ENCODE peak calls at places on chromosome 18, in seven cellular contexts. Y is right lobe of liver, V is foreskin fibroblast, L is progenitor cell of endocrine pancreas, U is fibroblast of the aortic adventitia, S is bronchial epithelial cell, K is left ventricle myocardium inferior. G is an unnamed sample.

GRCh38 chr18:49305688-49306336 is 154.6 kb downstream of the DYM start:
- DNase-seq in Y (no peak), U (no peak), V (peak; percentile 9), L (no peak), S (peak; percentile 74), K (no peak), G (no peak)

GRCh38 chr18:26901020-26901419 is 35.5 kb upstream of the AQP4 start:
- DNase-seq in K (no peak), S (peak; percentile 15), U (no peak), V (no peak), L (no peak), Y (no peak), G (no peak)

GRCh38 chr18:37565138-37565984 is at the start of gene CELF4:
- DNase-seq in Y (no peak), U (no peak), K (no peak), S (peak; percentile 19), V (no peak), L (no peak), G (no peak)

GRCh38 chr18:79545255-79545654 is 134.3 kb upstream of the CTDP1 start:
- DNase-seq in L (no peak), V (no peak), U (no peak), S (no peak), Y (no peak), K (no peak), G (no peak)

GRCh38 chr18:80109676-80110078 is 615 bp downstream of the ADNP2 start:
- DNase-seq in S (peak; percentile 25), L (peak; percentile 15), Y (peak; percentile 53), V (peak; percentile 33), K (peak; percentile 33), U (peak; percentile 26), G (peak; percentile 32)

GRCh38 chr18:27954226-27954625 is 222.7 kb downstream of the CDH2 start:
- DNase-seq in K (no peak), S (peak; percentile 29), Y (no peak), U (peak; percentile 44), V (peak; percentile 44), L (no peak), G (peak; percentile 35)

GRCh38 chr18:46035701-46036680 is 36.1 kb downstream of the PSTPIP2 start:
- DNase-seq in V (peak; percentile 44), Y (no peak), U (peak; percentile 79), L (no peak), K (no peak), S (no peak), G (peak; percentile 54)

GRCh38 chr18:51668632-51669031 is 471.2 kb upstream of the MEX3C start:
- DNase-seq in S (no peak), Y (no peak), K (no peak), L (no peak), U (no peak), V (no peak), G (no peak)

GRCh38 chr18:13615432-13615861 is 110.9 kb downstream of the FAM210A start:
- DNase-seq in K (no peak), Y (no peak), U (no peak), S (no peak), V (no peak), L (no peak), G (no peak)

GRCh38 chr18:73980289-73980979 is 167.2 kb downstream of the FBXO15 start:
- DNase-seq in V (no peak), S (peak; percentile 14), U (peak; percentile 9), Y (no peak), K (no peak), L (no peak), G (no peak)

GRCh38 chr18:23824235-23824634 is 135.0 kb downstream of the LAMA3 start:
- DNase-seq in U (no peak), L (no peak), Y (no peak), S (peak; percentile 13), K (no peak), V (no peak), G (no peak)

GRCh38 chr18:9413586-9413985 is 61.7 kb upstream of the RALBP1 start:
- DNase-seq in Y (no peak), U (peak; percentile 55), K (no peak), V (peak; percentile 92), L (no peak), S (no peak), G (peak; percentile 59)

GRCh38 chr18:58316943-58317342 is 272.9 kb downstream of the NEDD4L start:
- DNase-seq in Y (no peak), K (no peak), L (no peak), V (no peak), S (no peak), U (no peak), G (no peak)

GRCh38 chr18:39675358-39675757 is 2109.8 kb upstream of the CELF4 start:
- DNase-seq in S (no peak), K (no peak), Y (no peak), U (peak; percentile 37), V (peak; percentile 21), L (no peak), G (peak; percentile 32)

GRCh38 chr18:76130845-76131244 is 364.2 kb downstream of the ZNF516 start:
- DNase-seq in S (peak; percentile 19), K (no peak), U (peak; percentile 43), Y (no peak), V (no peak), L (no peak), G (no peak)

GRCh38 chr18:39841133-39842041 is 2113.6 kb upstream of the PIK3C3 start:
- DNase-seq in S (peak; percentile 39), V (peak; percentile 74), K (no peak), L (peak; percentile 20), U (peak; percentile 39), Y (no peak), G (peak; percentile 70)

GRCh38 chr18:50729326-50729725 is 90.5 kb downstream of the MRO start:
- DNase-seq in U (no peak), L (no peak), S (no peak), K (no peak), Y (no peak), V (no peak), G (no peak)

GRCh38 chr18:8479826-8480225 is 129.4 kb upstream of the RAB12 start:
- DNase-seq in V (no peak), U (no peak), K (no peak), L (no peak), Y (no peak), S (no peak), G (no peak)

GRCh38 chr18:9874730-9875129 is 11.0 kb upstream of the TXNDC2 start:
- DNase-seq in V (no peak), K (no peak), L (no peak), Y (no peak), U (no peak), S (peak; percentile 81), G (no peak)

GRCh38 chr18:11976882-11977281 is 4.4 kb upstream of the IMPA2 start:
- DNase-seq in U (peak; percentile 24), S (peak; percentile 39), V (peak; percentile 77), K (no peak), L (no peak), Y (no peak), G (peak; percentile 54)

GRCh38 chr18:69216390-69216789 is 184.3 kb upstream of the DOK6 start:
- DNase-seq in V (no peak), Y (no peak), U (no peak), S (no peak), L (no peak), K (no peak), G (no peak)

GRCh38 chr18:74493689-74494088 is 2.5 kb upstream of the CNDP2 start:
- DNase-seq in V (peak; percentile 28), K (no peak), Y (peak; percentile 75), S (peak; percentile 67), U (peak; percentile 77), L (no peak), G (peak; percentile 47)

GRCh38 chr18:31225668-31226067 is 63.0 kb upstream of the DSC1 start:
- DNase-seq in K (peak; percentile 42), S (no peak), Y (no peak), L (no peak), U (peak; percentile 0), V (no peak), G (no peak)

GRCh38 chr18:75208055-75208835 is 694 bp downstream of the PTGR3 start:
- DNase-seq in S (peak; percentile 33), K (peak; percentile 58), V (no peak), Y (peak; percentile 67), U (peak; percentile 57), L (no peak), G (no peak)

GRCh38 chr18:56565059-56565458 is 73.3 kb downstream of the TXNL1 start:
- DNase-seq in S (no peak), L (no peak), U (no peak), K (no peak), V (no peak), Y (no peak), G (no peak)

GRCh38 chr18:3150274-3150673 is 69.5 kb downstream of the MYOM1 start:
- DNase-seq in S (no peak), L (no peak), Y (no peak), U (no peak), K (no peak), V (no peak), G (no peak)
- TF ChIP-seq CTCF in S (no peak), L (no peak), Y (no peak), U (no peak), K (no peak), V (no peak), G (no peak)

DNA sequence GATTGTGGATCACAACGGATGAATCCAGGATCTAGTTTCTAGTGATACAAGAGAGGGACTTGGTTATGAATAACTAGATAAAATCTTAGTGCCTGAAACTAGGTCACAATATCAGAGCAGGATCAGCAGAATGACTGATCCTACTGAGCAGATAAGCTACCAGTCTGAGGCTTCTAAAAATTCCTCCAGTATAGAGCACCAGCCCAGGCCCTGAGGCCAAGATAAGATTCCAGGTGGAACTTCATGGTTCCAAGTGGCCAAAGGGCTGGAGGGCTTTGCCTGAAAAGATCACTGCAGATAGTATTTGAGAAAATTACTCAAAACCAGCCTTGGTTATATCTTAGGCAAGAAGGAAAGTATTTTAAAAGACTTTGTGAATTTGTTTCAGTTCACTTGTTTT is 162.4 kb downstream of the GREB1L start:
- DNase-seq in V (no peak), L (no peak), S (no peak), K (no peak), Y (no peak), U (no peak), G (no peak)
- TF ChIP-seq CTCF in V (no peak), L (no peak), S (no peak), K (no peak), Y (no peak), U (no peak), G (no peak)

GRCh38 chr18:62878305-62878704 is 163.0 kb downstream of the PHLPP1 start:
- DNase-seq in S (no peak), U (peak; percentile 52), L (no peak), V (no peak), K (no peak), Y (no peak), G (no peak)

GRCh38 chr18:62876106-62876505 is 160.8 kb downstream of the PHLPP1 start:
- DNase-seq in K (no peak), V (no peak), L (no peak), S (no peak), U (no peak), Y (no peak), G (no peak)

GRCh38 chr18:62875320-62875719 is 160.0 kb downstream of the PHLPP1 start:
- DNase-seq in V (no peak), Y (no peak), S (no peak), L (no peak), U (no peak), K (no peak), G (no peak)

GRCh38 chr18:62876828-62877227 is 161.5 kb downstream of the PHLPP1 start:
- DNase-seq in V (no peak), K (no peak), L (no peak), S (no peak), U (no peak), Y (no peak), G (no peak)

GRCh38 chr18:62877448-62878221 is 162.3 kb downstream of the PHLPP1 start:
- DNase-seq in Y (no peak), L (no peak), V (peak; percentile 35), S (no peak), U (peak; percentile 93), K (no peak), G (no peak)
- TF ChIP-seq CTCF in Y (no peak), L (no peak), V (no peak), S (no peak), U (peak; percentile 34), K (peak; percentile 9), G (no peak)

GRCh38 chr18:35172009-35172408 is 68.8 kb upstream of the ZNF397 start:
- DNase-seq in V (no peak), Y (no peak), K (no peak), L (no peak), S (no peak), U (no peak), G (no peak)
- TF ChIP-seq CTCF in V (no peak), Y (no peak), K (no peak), L (no peak), S (no peak), U (no peak), G (no peak)

G was measured in HFFc6.